ENCODE peak calls at places on chromosomes 12 and 14, in seven cellular contexts. I, J, P, E, M, W and S are unnamed samples.

GRCh38 chr14:57266060-57266459 is 2.6 kb downstream of the EXOC5 start:
- DNase-seq in P (no peak), M (no peak), I (no peak), J (no peak), E (peak; percentile 13), W (no peak), S (no peak)

GRCh38 chr12:67911293-67911637 is 78.0 kb upstream of the IFNG-AS1 start:
- DNase-seq in P (no peak), E (peak; percentile 23), I (peak; percentile 29), W (peak; percentile 56), M (no peak), J (peak; percentile 45), S (no peak)

GRCh38 chr12:54384591-54385041 is at the start of gene ZNF385A:
- DNase-seq in E (no peak), M (no peak), W (peak; percentile 33), J (no peak), P (no peak), I (no peak), S (peak; percentile 80)

GRCh38 chr12:111285191-111285590 is 83.7 kb downstream of the PHETA1 start:
- DNase-seq in E (no peak), J (no peak), W (no peak), I (no peak), M (no peak), P (no peak), S (no peak)

GRCh38 chr12:26748741-26749431 is 84.1 kb downstream of the ITPR2 start:
- DNase-seq in E (peak; percentile 70), P (no peak), W (no peak), M (no peak), J (no peak), I (no peak), S (no peak)

GRCh38 chr14:71214241-71214640 is 307.0 kb downstream of the PCNX1 start:
- DNase-seq in P (no peak), I (no peak), J (no peak), W (no peak), M (no peak), E (no peak), S (no peak)

GRCh38 chr12:20596036-20596435 is 99.1 kb upstream of the SLCO1C1 start:
- DNase-seq in E (no peak), I (no peak), P (no peak), W (no peak), M (no peak), J (no peak), S (no peak)

GRCh38 chr14:36317650-36318049 is 2.8 kb downstream of the MBIP start:
- DNase-seq in I (no peak), P (no peak), J (no peak), E (peak; percentile 11), M (no peak), W (no peak), S (no peak)

GRCh38 chr12:129145381-129145780 is 292.1 kb downstream of the GLT1D1 start:
- DNase-seq in M (no peak), J (no peak), W (no peak), I (no peak), P (no peak), E (no peak), S (no peak)

GRCh38 chr12:97148941-97149559 is 242.0 kb downstream of the NEDD1 start:
- DNase-seq in M (no peak), I (peak; percentile 47), E (peak; percentile 4), J (peak; percentile 74), W (peak; percentile 28), P (no peak), S (peak; percentile 83)
- TF ChIP-seq CTCF in M (peak; percentile 31), I (peak; percentile 78), E (peak; percentile 49), J (peak; percentile 80), W (peak; percentile 70), P (no peak), S (peak; percentile 66)

GRCh38 chr12:100753837-100754236 is 40.7 kb upstream of the ANO4 start:
- DNase-seq in J (no peak), E (peak; percentile 11), I (no peak), M (no peak), P (no peak), W (no peak), S (no peak)
- H3K27ac ChIP-seq in J (no peak overlapping the region), E (no peak overlapping the region), I (no peak overlapping the region), M (no peak overlapping the region), P (no peak overlapping the region), W (no peak overlapping the region), S (no peak overlapping the region)

GRCh38 chr14:30331030-30331429 is 227.9 kb upstream of the G2E3 start:
- DNase-seq in I (no peak), E (no peak), J (no peak), W (no peak), M (no peak), P (no peak), S (no peak)

GRCh38 chr14:30332374-30332773 is 226.6 kb upstream of the G2E3 start:
- DNase-seq in E (no peak), M (no peak), I (no peak), W (no peak), P (no peak), J (no peak), S (no peak)

GRCh38 chr14:30333934-30334333 is 225.0 kb upstream of the G2E3 start:
- DNase-seq in W (no peak), E (peak; percentile 5), J (no peak), I (no peak), M (no peak), P (no peak), S (no peak)

DNA sequence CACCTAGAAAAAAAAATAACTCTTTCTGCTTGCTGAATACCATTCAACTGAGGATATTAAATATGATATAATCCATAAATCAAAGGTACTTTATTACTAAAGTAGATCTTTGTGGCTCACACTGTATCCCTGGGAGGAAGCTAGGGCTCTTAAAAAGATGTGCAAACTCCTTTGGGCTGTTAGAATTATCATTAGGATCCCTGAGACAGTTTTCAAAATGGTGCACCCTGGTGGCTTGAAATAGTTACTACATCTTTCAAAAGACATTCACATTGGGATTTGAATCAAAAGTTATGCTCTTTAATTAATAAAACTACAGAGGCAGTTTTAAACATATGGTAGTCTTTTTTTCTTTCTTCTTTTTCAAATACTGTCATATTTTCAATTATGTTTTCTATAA is 228.5 kb upstream of the G2E3 start:
- DNase-seq in I (no peak), W (no peak), E (no peak), M (no peak), P (no peak), J (no peak), S (no peak)
- TF ChIP-seq CTCF in I (no peak), W (peak; percentile 13), E (peak; percentile 27), M (no peak), P (no peak), J (peak; percentile 38), S (peak; percentile 38)

GRCh38 chr14:73719361-73719760 is 5.2 kb upstream of the PNMA1 start:
- DNase-seq in W (no peak), P (no peak), I (no peak), M (no peak), J (no peak), E (no peak), S (no peak)

GRCh38 chr14:73719791-73720190 is 5.6 kb upstream of the PNMA1 start:
- DNase-seq in M (no peak), E (peak; percentile 31), P (no peak), I (no peak), J (no peak), W (no peak), S (no peak)

GRCh38 chr14:73717998-73718741 is 4.0 kb upstream of the PNMA1 start:
- DNase-seq in M (no peak), J (peak; percentile 60), W (no peak), I (no peak), P (peak; percentile 82), E (peak; percentile 76), S (peak; percentile 51)

GRCh38 chr14:73717247-73717646 is 3.1 kb upstream of the PNMA1 start:
- DNase-seq in M (no peak), P (no peak), I (no peak), J (no peak), W (no peak), E (peak; percentile 22), S (no peak)

GRCh38 chr14:73718742-73719251 is 4.6 kb upstream of the PNMA1 start:
- DNase-seq in J (no peak), I (no peak), E (no peak), W (no peak), M (no peak), P (no peak), S (peak; percentile 54)
- H3K27ac ChIP-seq in J (peak overlapping the region; percentile 33), I (peak overlapping the region; percentile 71), E (no peak overlapping the region), W (peak overlapping the region; percentile 67), M (peak overlapping the region; percentile 37), P (peak overlapping the region; percentile 8), S (no peak overlapping the region)

GRCh38 chr12:24270965-24271364 is 321.5 kb upstream of the SOX5 start:
- DNase-seq in W (no peak), J (peak; percentile 68), I (no peak), E (no peak), P (no peak), M (no peak), S (no peak)

GRCh38 chr12:24270464-24270863 is 321.0 kb upstream of the SOX5 start:
- DNase-seq in M (no peak), J (no peak), P (no peak), I (no peak), W (no peak), E (no peak), S (no peak)

GRCh38 chr12:24266982-24267381 is 317.5 kb upstream of the SOX5 start:
- DNase-seq in P (no peak), W (no peak), I (no peak), M (no peak), E (no peak), J (no peak), S (no peak)

GRCh38 chr12:24268663-24269186 is 319.3 kb upstream of the SOX5 start:
- DNase-seq in E (no peak), M (no peak), I (no peak), W (no peak), J (no peak), P (no peak), S (no peak)
- TF ChIP-seq CTCF in E (peak; percentile 13), M (no peak), I (no peak), W (no peak), J (no peak), P (no peak), S (peak; percentile 17)